ENCODE peak calls at places on chromosomes 4 and X, in four cellular contexts. One of them, this sample, is unnamed.

GRCh38 chrX:55056820-55057690 is 17.8 kb upstream of the PAGE2B start:
- DNase-seq in keratinocyte: no peak
- DNase-seq in CD8-positive, alpha-beta T cell: no peak
- DNase-seq in HCT116: no peak
- DNase-seq in this sample: peak

GRCh38 chr4:37826282-37827029 is at the start of gene PGM2:
- DNase-seq in keratinocyte: no peak
- DNase-seq in CD8-positive, alpha-beta T cell: peak
- DNase-seq in HCT116: peak
- DNase-seq in this sample: peak

GRCh38 chr4:2887343-2887742 is 43.7 kb downstream of the ADD1 start:
- DNase-seq in keratinocyte: no peak
- DNase-seq in CD8-positive, alpha-beta T cell: no peak
- DNase-seq in HCT116: no peak
- DNase-seq in this sample: no peak

GRCh38 chr4:71221510-71222466 is 117.0 kb upstream of the SLC4A4 start:
- DNase-seq in keratinocyte: no peak
- DNase-seq in CD8-positive, alpha-beta T cell: no peak
- DNase-seq in HCT116: no peak
- DNase-seq in this sample: no peak

GRCh38 chr4:4260185-4260751 is 12.2 kb upstream of the TMEM128 start:
- DNase-seq in keratinocyte: no peak
- DNase-seq in CD8-positive, alpha-beta T cell: no peak
- DNase-seq in HCT116: peak
- DNase-seq in this sample: peak

GRCh38 chr4:141432000-141432712 is 204.2 kb upstream of the IL15 start:
- DNase-seq in keratinocyte: no peak
- DNase-seq in CD8-positive, alpha-beta T cell: no peak
- DNase-seq in HCT116: no peak
- DNase-seq in this sample: no peak

GRCh38 chr4:82097504-82097903 is 276.3 kb downstream of the HNRNPD start:
- DNase-seq in keratinocyte: no peak
- DNase-seq in CD8-positive, alpha-beta T cell: no peak
- DNase-seq in HCT116: no peak
- DNase-seq in this sample: peak

GRCh38 chr4:48639816-48640215 is 140.3 kb downstream of the FRYL start:
- DNase-seq in keratinocyte: no peak
- DNase-seq in CD8-positive, alpha-beta T cell: no peak
- DNase-seq in HCT116: no peak
- DNase-seq in this sample: no peak

GRCh38 chrX:69618803-69619202 is 2.9 kb downstream of the EDA start:
- DNase-seq in keratinocyte: no peak
- DNase-seq in CD8-positive, alpha-beta T cell: no peak
- DNase-seq in HCT116: no peak
- DNase-seq in this sample: peak

GRCh38 chr4:3311489-3312171 is 18.8 kb downstream of the RGS12 start:
- DNase-seq in keratinocyte: no peak
- DNase-seq in CD8-positive, alpha-beta T cell: peak
- DNase-seq in HCT116: no peak
- DNase-seq in this sample: no peak

GRCh38 chr4:73701116-73701515 is 39.3 kb upstream of the CXCL8 start:
- DNase-seq in keratinocyte: no peak
- DNase-seq in CD8-positive, alpha-beta T cell: no peak
- DNase-seq in HCT116: no peak
- DNase-seq in this sample: no peak

DNA sequence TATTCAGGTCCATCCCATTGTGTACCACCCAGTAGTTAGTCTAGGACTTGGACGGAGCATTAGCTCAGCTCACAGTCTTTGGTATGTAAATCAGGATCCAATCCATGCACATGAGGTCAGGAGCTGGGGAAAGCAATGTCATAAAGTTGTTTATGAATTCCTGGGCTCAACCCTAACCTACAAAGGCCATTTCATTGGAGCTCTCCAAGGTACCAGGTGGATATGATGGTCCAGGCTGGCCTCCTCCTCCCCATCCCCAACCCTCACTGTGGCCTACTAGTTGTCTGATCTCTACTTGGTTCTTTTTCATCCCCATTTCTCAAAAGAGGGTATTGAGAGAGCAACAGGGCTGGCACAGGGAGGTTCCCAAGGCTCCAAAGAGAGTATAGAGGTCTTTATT is 20.5 kb downstream of the RGN start:
- DNase-seq in keratinocyte: no peak
- DNase-seq in CD8-positive, alpha-beta T cell: no peak
- DNase-seq in HCT116: no peak
- DNase-seq in this sample: no peak
- H3K4me3 ChIP-seq in keratinocyte: no peak
- H3K4me3 ChIP-seq in CD8-positive, alpha-beta T cell: no peak
- H3K4me3 ChIP-seq in HCT116: no peak
- H3K4me3 ChIP-seq in this sample: no peak

GRCh38 chr4:139763205-139763604 is 97.6 kb downstream of the MGST2 start:
- DNase-seq in keratinocyte: no peak
- DNase-seq in CD8-positive, alpha-beta T cell: no peak
- DNase-seq in HCT116: no peak
- DNase-seq in this sample: no peak
- H3K27ac ChIP-seq in keratinocyte: no peak
- H3K27ac ChIP-seq in CD8-positive, alpha-beta T cell: no peak
- H3K27ac ChIP-seq in HCT116: no peak
- H3K27ac ChIP-seq in this sample: no peak

GRCh38 chrX:24167719-24168472 is 18.4 kb downstream of the ZFX start:
- DNase-seq in keratinocyte: no peak
- DNase-seq in CD8-positive, alpha-beta T cell: no peak
- DNase-seq in HCT116: no peak
- DNase-seq in this sample: no peak

GRCh38 chrX:24166078-24166477 is 16.5 kb downstream of the ZFX start:
- DNase-seq in keratinocyte: no peak
- DNase-seq in CD8-positive, alpha-beta T cell: no peak
- DNase-seq in HCT116: no peak
- DNase-seq in this sample: no peak

GRCh38 chrX:24169211-24169610 is 19.7 kb downstream of the ZFX start:
- DNase-seq in keratinocyte: no peak
- DNase-seq in CD8-positive, alpha-beta T cell: no peak
- DNase-seq in HCT116: no peak
- DNase-seq in this sample: no peak

GRCh38 chrX:24173115-24173847 is 23.8 kb downstream of the ZFX start:
- DNase-seq in keratinocyte: no peak
- DNase-seq in CD8-positive, alpha-beta T cell: no peak
- DNase-seq in HCT116: no peak
- DNase-seq in this sample: peak

DNA sequence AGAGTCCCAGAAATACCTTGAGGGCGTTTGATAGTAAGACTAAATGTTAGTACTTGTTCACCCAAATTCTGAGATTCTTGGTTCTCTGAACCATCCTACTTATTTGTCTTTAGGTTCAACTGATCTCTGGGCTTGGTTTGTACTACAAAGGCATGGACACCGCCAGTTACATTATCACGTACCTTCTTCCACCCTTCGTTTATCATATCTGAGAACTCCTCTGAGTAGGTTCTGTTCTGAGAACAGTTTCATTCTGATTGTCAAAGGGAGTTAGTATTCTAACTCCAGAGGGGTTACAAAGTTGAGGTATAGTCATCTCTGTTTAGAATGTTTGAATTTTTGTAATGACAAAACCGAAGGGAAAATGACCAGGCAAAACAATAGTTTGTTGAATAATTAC is 19.3 kb downstream of the ZFX start:
- DNase-seq in keratinocyte: no peak
- DNase-seq in CD8-positive, alpha-beta T cell: no peak
- DNase-seq in HCT116: no peak
- DNase-seq in this sample: no peak
- TF ChIP-seq CTCF in keratinocyte: no peak
- TF ChIP-seq CTCF in CD8-positive, alpha-beta T cell: no peak
- TF ChIP-seq CTCF in HCT116: no peak
- TF ChIP-seq CTCF in this sample: no peak

GRCh38 chr4:41178372-41179085 is 35.8 kb downstream of the APBB2 start:
- DNase-seq in keratinocyte: no peak
- DNase-seq in CD8-positive, alpha-beta T cell: no peak
- DNase-seq in HCT116: no peak
- DNase-seq in this sample: peak

GRCh38 chr4:41176357-41176756 is 38.0 kb downstream of the APBB2 start:
- DNase-seq in keratinocyte: no peak
- DNase-seq in CD8-positive, alpha-beta T cell: no peak
- DNase-seq in HCT116: no peak
- DNase-seq in this sample: peak

GRCh38 chr4:41177016-41177415 is 37.3 kb downstream of the APBB2 start:
- DNase-seq in keratinocyte: no peak
- DNase-seq in CD8-positive, alpha-beta T cell: no peak
- DNase-seq in HCT116: no peak
- DNase-seq in this sample: peak

GRCh38 chr4:41181037-41181436 is 33.3 kb downstream of the APBB2 start:
- DNase-seq in keratinocyte: no peak
- DNase-seq in CD8-positive, alpha-beta T cell: no peak
- DNase-seq in HCT116: no peak
- DNase-seq in this sample: no peak

GRCh38 chr4:41179086-41179374 is 35.3 kb downstream of the APBB2 start:
- DNase-seq in keratinocyte: no peak
- DNase-seq in CD8-positive, alpha-beta T cell: no peak
- DNase-seq in HCT116: no peak
- DNase-seq in this sample: no peak
- H3K4me3 ChIP-seq in keratinocyte: no peak
- H3K4me3 ChIP-seq in CD8-positive, alpha-beta T cell: no peak
- H3K4me3 ChIP-seq in HCT116: no peak
- H3K4me3 ChIP-seq in this sample: no peak

GRCh38 chr4:85784947-85785346 is 310.0 kb downstream of the ARHGAP24 start:
- DNase-seq in keratinocyte: no peak
- DNase-seq in CD8-positive, alpha-beta T cell: no peak
- DNase-seq in HCT116: no peak
- DNase-seq in this sample: no peak
- H3K27ac ChIP-seq in keratinocyte: no peak
- H3K27ac ChIP-seq in CD8-positive, alpha-beta T cell: no peak
- H3K27ac ChIP-seq in HCT116: no peak
- H3K27ac ChIP-seq in this sample: peak

DNA sequence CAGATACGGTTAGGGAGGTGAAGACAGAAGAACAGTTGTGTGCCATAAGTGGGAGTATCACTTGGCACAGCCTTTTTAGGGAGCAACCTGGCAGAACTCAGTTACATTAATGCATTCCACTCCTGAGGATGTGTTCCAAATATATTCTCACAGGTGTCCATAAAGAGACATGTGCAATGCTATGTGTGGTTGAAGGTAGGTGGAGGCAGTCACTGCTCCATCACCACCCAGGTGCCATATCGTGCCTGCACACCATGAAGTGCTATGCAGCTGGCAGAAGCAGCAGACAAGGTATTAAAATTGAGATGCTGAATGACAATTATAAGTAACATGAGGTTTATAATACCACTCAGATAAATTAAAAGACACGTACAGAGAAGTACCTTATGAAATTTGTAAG is 248.0 kb upstream of the SFRP2 start:
- DNase-seq in keratinocyte: no peak
- DNase-seq in CD8-positive, alpha-beta T cell: no peak
- DNase-seq in HCT116: no peak
- DNase-seq in this sample: no peak
- TF ChIP-seq CTCF in keratinocyte: no peak
- TF ChIP-seq CTCF in CD8-positive, alpha-beta T cell: no peak
- TF ChIP-seq CTCF in HCT116: no peak
- TF ChIP-seq CTCF in this sample: no peak

GRCh38 chr4:56799291-56799823 is 22.1 kb downstream of the SPINK2 start:
- DNase-seq in keratinocyte: no peak
- DNase-seq in CD8-positive, alpha-beta T cell: no peak
- DNase-seq in HCT116: no peak
- DNase-seq in this sample: no peak
- H3K4me3 ChIP-seq in keratinocyte: peak
- H3K4me3 ChIP-seq in CD8-positive, alpha-beta T cell: peak
- H3K4me3 ChIP-seq in HCT116: peak
- H3K4me3 ChIP-seq in this sample: peak

DNA sequence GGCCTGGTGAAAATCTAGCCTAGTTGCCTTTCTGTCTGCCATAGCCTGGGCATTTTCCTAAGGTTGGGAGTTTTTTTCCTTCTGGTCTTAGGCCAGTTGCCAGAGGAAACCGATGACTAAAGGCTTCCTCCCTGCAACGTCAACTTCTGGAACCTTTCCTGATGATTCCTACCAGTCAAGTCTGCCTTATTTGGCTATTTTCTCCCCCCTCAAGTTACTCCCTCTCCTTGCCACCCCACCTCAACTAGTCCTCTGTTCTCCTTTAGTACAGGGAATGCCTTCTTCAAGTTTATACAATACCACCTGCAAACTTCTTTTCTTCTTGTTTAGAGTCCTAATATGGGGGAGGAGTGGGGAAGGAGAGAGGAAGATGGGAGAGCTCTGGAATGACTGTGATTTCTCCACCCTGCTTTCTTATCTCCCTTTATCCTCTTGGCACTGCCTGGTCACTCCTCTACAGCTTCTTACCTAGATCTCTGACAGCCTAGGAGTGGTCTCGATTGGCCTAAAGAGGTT is 10.6 kb downstream of the MSN start:
- DNase-seq in keratinocyte: no peak
- DNase-seq in CD8-positive, alpha-beta T cell: no peak
- DNase-seq in HCT116: peak
- DNase-seq in this sample: peak
- H3K27ac ChIP-seq in keratinocyte: peak
- H3K27ac ChIP-seq in CD8-positive, alpha-beta T cell: no peak
- H3K27ac ChIP-seq in HCT116: no peak
- H3K27ac ChIP-seq in this sample: peak

GRCh38 chr4:55435136-55435535 is 39.4 kb downstream of the TMEM165 start:
- DNase-seq in keratinocyte: no peak
- DNase-seq in CD8-positive, alpha-beta T cell: no peak
- DNase-seq in HCT116: no peak
- DNase-seq in this sample: no peak
- TF ChIP-seq CTCF in keratinocyte: peak
- TF ChIP-seq CTCF in CD8-positive, alpha-beta T cell: no peak
- TF ChIP-seq CTCF in HCT116: peak
- TF ChIP-seq CTCF in this sample: peak

GRCh38 chr4:99893991-99894981 is at the start of gene LAMTOR3:
- DNase-seq in keratinocyte: peak
- DNase-seq in CD8-positive, alpha-beta T cell: peak
- DNase-seq in HCT116: peak
- DNase-seq in this sample: peak

GRCh38 chr4:99893029-99893428 is 1.2 kb downstream of the LAMTOR3 start:
- DNase-seq in keratinocyte: no peak
- DNase-seq in CD8-positive, alpha-beta T cell: no peak
- DNase-seq in HCT116: no peak
- DNase-seq in this sample: no peak

GRCh38 chr4:99894998-99895397 is 771 bp upstream of the LAMTOR3 start:
- DNase-seq in keratinocyte: no peak
- DNase-seq in CD8-positive, alpha-beta T cell: no peak
- DNase-seq in HCT116: no peak
- DNase-seq in this sample: no peak
- H3K4me3 ChIP-seq in keratinocyte: peak
- H3K4me3 ChIP-seq in CD8-positive, alpha-beta T cell: peak
- H3K4me3 ChIP-seq in HCT116: peak
- H3K4me3 ChIP-seq in this sample: peak

This sample was measured in brain microvascular endothelial cell.